ENCODE peak calls at places on chromosome X, in ten cellular contexts. K is tibial nerve, G is uterus, A is lower leg skin, H is adrenal gland, O is body of pancreas, J is sigmoid colon, L is right lobe of liver, F is Peyer's patch, C is ovary. N is an unnamed sample.

GRCh38 chrX:25017667-25018247 is 2.0 kb upstream of the ARX start:
- DNase-seq in K (no peak), G (no peak), A (no peak), H (no peak), O (no peak), J (no peak), L (no peak), F (no peak), C (peak), N (no peak)

GRCh38 chrX:20361081-20361889 is 94.6 kb upstream of the RPS6KA3 start:
- DNase-seq in K (peak), G (no peak), A (peak), H (no peak), O (peak), J (no peak), L (no peak), F (no peak), C (no peak), N (no peak)

GRCh38 chrX:64536740-64537139 is 141.5 kb upstream of the MTMR8 start:
- DNase-seq in K (no peak), G (no peak), A (no peak), H (no peak), O (no peak), J (no peak), L (no peak), F (no peak), C (no peak), N (no peak)

GRCh38 chrX:39969099-39969825 is 128.5 kb downstream of the BCOR start:
- DNase-seq in K (no peak), G (no peak), A (no peak), H (no peak), O (peak), J (no peak), L (no peak), F (no peak), C (no peak), N (no peak)

GRCh38 chrX:111568356-111568755 is 56.9 kb downstream of the SERTM2 start:
- DNase-seq in K (no peak), G (no peak), A (no peak), H (no peak), O (peak), J (no peak), L (no peak), F (no peak), C (no peak), N (peak)

GRCh38 chrX:22196151-22196550 is 76.6 kb upstream of the CBLL2 start:
- DNase-seq in K (no peak), G (no peak), A (no peak), H (no peak), O (no peak), J (no peak), L (no peak), F (no peak), C (no peak), N (no peak)

GRCh38 chrX:103378990-103379389 is 2.7 kb downstream of the BEX3 start:
- DNase-seq in K (no peak), G (no peak), A (no peak), H (no peak), O (no peak), J (no peak), L (no peak), F (no peak), C (no peak), N (no peak)

GRCh38 chrX:104342065-104342464 is 87.3 kb upstream of the ESX1 start:
- DNase-seq in K (no peak), G (no peak), A (no peak), H (no peak), O (no peak), J (no peak), L (no peak), F (no peak), C (no peak), N (no peak)

GRCh38 chrX:48539345-48540014 is at the start of gene TBC1D25:
- DNase-seq in K (peak), G (peak), A (peak), H (peak), O (peak), J (peak), L (peak), F (peak), C (peak), N (peak)
- TF ChIP-seq POLR2A in K (peak), G (peak), A (no peak), H (peak), O (peak), J (no peak), L (peak), F (no peak), C (no peak), N (peak)

GRCh38 chrX:118496763-118497079 is 1.1 kb downstream of the DOCK11 start:
- DNase-seq in K (no peak), G (no peak), A (no peak), H (no peak), O (no peak), J (no peak), L (no peak), F (no peak), C (no peak), N (peak)
- TF ChIP-seq POLR2A in K (no peak), G (no peak), A (no peak), H (no peak), O (no peak), J (no peak), L (no peak), F (no peak), C (no peak), N (no peak)

GRCh38 chrX:68419934-68420333 is 13.4 kb downstream of the OPHN1 start:
- DNase-seq in K (no peak), G (no peak), A (no peak), H (no peak), O (no peak), J (no peak), L (no peak), F (no peak), C (no peak), N (no peak)

GRCh38 chrX:68424719-68425118 is 8.6 kb downstream of the OPHN1 start:
- DNase-seq in K (no peak), G (no peak), A (no peak), H (no peak), O (no peak), J (no peak), L (no peak), F (no peak), C (no peak), N (no peak)

GRCh38 chrX:68422478-68422877 is 10.8 kb downstream of the OPHN1 start:
- DNase-seq in K (no peak), G (no peak), A (no peak), H (no peak), O (no peak), J (no peak), L (no peak), F (no peak), C (no peak), N (no peak)

GRCh38 chrX:68420559-68420958 is 12.7 kb downstream of the OPHN1 start:
- DNase-seq in K (no peak), G (no peak), A (no peak), H (no peak), O (no peak), J (no peak), L (no peak), F (no peak), C (no peak), N (no peak)

GRCh38 chrX:68421651-68422050 is 11.6 kb downstream of the OPHN1 start:
- DNase-seq in K (no peak), G (no peak), A (no peak), H (no peak), O (no peak), J (no peak), L (no peak), F (no peak), C (no peak), N (no peak)
- TF ChIP-seq POLR2A in K (no peak), G (no peak), A (no peak), H (no peak), O (no peak), J (no peak), L (no peak), F (no peak), C (no peak), N (no peak)

GRCh38 chrX:129905787-129906580 is at the start of gene UTP14A:
- DNase-seq in K (peak), G (peak), A (peak), H (peak), O (peak), J (peak), L (peak), F (peak), C (peak), N (peak)
- TF ChIP-seq POLR2A in K (peak), G (peak), A (no peak), H (peak), O (peak), J (no peak), L (peak), F (peak), C (peak), N (peak)

GRCh38 chrX:119685225-119686066 is 7.5 kb downstream of the SEPTIN6 start:
- DNase-seq in K (no peak), G (no peak), A (no peak), H (peak), O (no peak), J (peak), L (no peak), F (no peak), C (no peak), N (no peak)
- TF ChIP-seq POLR2A in K (no peak), G (no peak), A (no peak), H (no peak), O (no peak), J (no peak), L (no peak), F (no peak), C (no peak), N (no peak)

DNA sequence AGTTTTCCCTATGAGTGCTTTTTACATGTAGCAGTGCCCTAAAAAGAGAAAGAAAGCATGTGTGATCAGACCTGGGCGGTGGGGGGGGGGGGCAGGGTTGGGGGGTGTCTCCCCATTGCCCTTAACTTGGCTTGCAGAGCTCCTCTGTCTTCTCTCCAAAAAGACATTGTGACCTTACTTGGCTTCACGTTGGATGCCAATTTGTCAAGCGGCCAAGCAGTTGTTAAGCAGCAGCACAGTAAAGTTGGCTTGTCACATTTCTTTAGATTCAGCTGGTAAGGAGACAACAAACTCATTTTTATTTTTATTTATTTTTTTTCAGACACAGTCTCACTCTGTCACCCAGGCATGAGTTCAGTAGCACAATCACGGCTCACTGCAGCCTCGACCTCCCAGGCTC is 57.3 kb upstream of the ZNF157 start:
- DNase-seq in K (no peak), G (no peak), A (no peak), H (peak), O (peak), J (no peak), L (no peak), F (no peak), C (no peak), N (no peak)
- TF ChIP-seq POLR2A in K (no peak), G (no peak), A (no peak), H (no peak), O (no peak), J (no peak), L (no peak), F (no peak), C (no peak), N (no peak)

N was measured in H54.